ENCODE peak calls at places on chromosomes 5 and 9, in seven cellular contexts. One of them, this sample, is unnamed.
A peak's percentile ranks its signal among the peaks of the same experiment; 100 is the strongest.

GRCh38 chr5:80082731-80083114 is 47.6 kb downstream of the THBS4 start:
- DNase-seq in transverse colon: peak; percentile 45
- DNase-seq in astrocyte: peak; percentile 56
- DNase-seq in psoas muscle: peak; percentile 86
- DNase-seq in CD4-positive, alpha-beta memory T cell: peak; percentile 47
- DNase-seq in breast epithelium: peak; percentile 80
- DNase-seq in A549: peak; percentile 77
- DNase-seq in this sample: peak; percentile 3

GRCh38 chr9:119053070-119053469 is 316.2 kb downstream of the BRINP1 start:
- DNase-seq in transverse colon: no peak
- DNase-seq in astrocyte: no peak
- DNase-seq in A549: no peak
- DNase-seq in CD4-positive, alpha-beta memory T cell: no peak
- DNase-seq in breast epithelium: no peak
- DNase-seq in psoas muscle: no peak
- DNase-seq in this sample: no peak

GRCh38 chr9:83299556-83299955 is 236.6 kb upstream of the RASEF start:
- DNase-seq in A549: peak; percentile 37
- DNase-seq in psoas muscle: no peak
- DNase-seq in CD4-positive, alpha-beta memory T cell: no peak
- DNase-seq in astrocyte: peak; percentile 27
- DNase-seq in breast epithelium: no peak
- DNase-seq in transverse colon: no peak
- DNase-seq in this sample: no peak

GRCh38 chr9:76799481-76799880 is 35.2 kb downstream of the PCA3 start:
- DNase-seq in A549: no peak
- DNase-seq in astrocyte: no peak
- DNase-seq in breast epithelium: no peak
- DNase-seq in psoas muscle: no peak
- DNase-seq in transverse colon: no peak
- DNase-seq in CD4-positive, alpha-beta memory T cell: no peak
- DNase-seq in this sample: no peak

GRCh38 chr9:92739346-92740014 is 25.2 kb downstream of the BICD2 start:
- DNase-seq in psoas muscle: no peak
- DNase-seq in A549: no peak
- DNase-seq in transverse colon: no peak
- DNase-seq in astrocyte: no peak
- DNase-seq in breast epithelium: peak; percentile 47
- DNase-seq in CD4-positive, alpha-beta memory T cell: no peak
- DNase-seq in this sample: no peak

GRCh38 chr9:81557452-81557956 is 131.8 kb downstream of the TLE1 start:
- DNase-seq in A549: no peak
- DNase-seq in astrocyte: peak; percentile 26
- DNase-seq in breast epithelium: no peak
- DNase-seq in transverse colon: no peak
- DNase-seq in psoas muscle: no peak
- DNase-seq in CD4-positive, alpha-beta memory T cell: no peak
- DNase-seq in this sample: no peak

GRCh38 chr5:138011991-138012390 is 20.9 kb downstream of the FAM13B start:
- DNase-seq in transverse colon: no peak
- DNase-seq in CD4-positive, alpha-beta memory T cell: no peak
- DNase-seq in astrocyte: no peak
- DNase-seq in breast epithelium: no peak
- DNase-seq in psoas muscle: no peak
- DNase-seq in A549: no peak
- DNase-seq in this sample: no peak

GRCh38 chr5:170266570-170267379 is 30.8 kb downstream of the LCP2 start:
- DNase-seq in transverse colon: no peak
- DNase-seq in breast epithelium: no peak
- DNase-seq in A549: no peak
- DNase-seq in astrocyte: no peak
- DNase-seq in CD4-positive, alpha-beta memory T cell: no peak
- DNase-seq in psoas muscle: no peak
- DNase-seq in this sample: peak; percentile 54

GRCh38 chr5:96023518-96023917 is 61.9 kb upstream of the ELL2 start:
- DNase-seq in CD4-positive, alpha-beta memory T cell: no peak
- DNase-seq in A549: no peak
- DNase-seq in psoas muscle: no peak
- DNase-seq in breast epithelium: no peak
- DNase-seq in transverse colon: no peak
- DNase-seq in astrocyte: peak; percentile 86
- DNase-seq in this sample: no peak

GRCh38 chr5:146947181-146947941 is 68.8 kb upstream of the PPP2R2B start:
- DNase-seq in psoas muscle: no peak
- DNase-seq in breast epithelium: no peak
- DNase-seq in CD4-positive, alpha-beta memory T cell: no peak
- DNase-seq in A549: peak; percentile 1
- DNase-seq in astrocyte: no peak
- DNase-seq in transverse colon: no peak
- DNase-seq in this sample: no peak

GRCh38 chr9:6049798-6050197 is 34.4 kb upstream of the RANBP6 start:
- DNase-seq in astrocyte: no peak
- DNase-seq in A549: no peak
- DNase-seq in breast epithelium: no peak
- DNase-seq in CD4-positive, alpha-beta memory T cell: peak; percentile 12
- DNase-seq in psoas muscle: no peak
- DNase-seq in transverse colon: peak; percentile 32
- DNase-seq in this sample: no peak

GRCh38 chr9:92627651-92628050 is 42.3 kb downstream of the IPPK start:
- DNase-seq in transverse colon: no peak
- DNase-seq in astrocyte: no peak
- DNase-seq in A549: no peak
- DNase-seq in breast epithelium: no peak
- DNase-seq in CD4-positive, alpha-beta memory T cell: no peak
- DNase-seq in psoas muscle: no peak
- DNase-seq in this sample: no peak

GRCh38 chr9:22040760-22041159 is 31.7 kb upstream of the CDKN2B start:
- DNase-seq in astrocyte: peak; percentile 88
- DNase-seq in CD4-positive, alpha-beta memory T cell: no peak
- DNase-seq in psoas muscle: no peak
- DNase-seq in transverse colon: no peak
- DNase-seq in breast epithelium: no peak
- DNase-seq in A549: no peak
- DNase-seq in this sample: no peak

DNA sequence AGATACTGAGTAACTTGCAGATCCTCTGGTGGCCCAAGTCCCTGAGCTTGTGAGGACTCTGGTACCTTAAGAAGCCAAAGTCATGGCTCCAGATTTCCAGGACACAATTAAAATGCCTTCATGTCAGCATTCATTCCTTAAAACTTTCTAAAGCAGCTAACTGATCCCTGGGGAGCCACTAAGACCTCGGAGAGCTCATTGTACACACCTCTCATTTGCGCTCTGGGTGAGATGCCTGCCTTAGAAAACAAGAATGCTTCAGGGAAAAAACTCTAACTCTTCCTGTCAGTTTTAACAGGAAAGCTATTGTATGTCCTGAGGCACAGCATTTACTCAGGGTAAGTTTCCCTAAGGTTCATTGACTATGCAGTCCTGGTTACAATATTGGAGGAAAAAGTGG is 285.0 kb downstream of the EFNA5 start:
- DNase-seq in transverse colon: no peak
- DNase-seq in psoas muscle: no peak
- DNase-seq in CD4-positive, alpha-beta memory T cell: no peak
- DNase-seq in astrocyte: no peak
- DNase-seq in breast epithelium: no peak
- DNase-seq in A549: no peak
- DNase-seq in this sample: no peak
- H3K27ac ChIP-seq in transverse colon: no peak overlapping the region
- H3K27ac ChIP-seq in psoas muscle: no peak overlapping the region
- H3K27ac ChIP-seq in CD4-positive, alpha-beta memory T cell: no peak overlapping the region
- H3K27ac ChIP-seq in astrocyte: no peak overlapping the region
- H3K27ac ChIP-seq in breast epithelium: no peak overlapping the region
- H3K27ac ChIP-seq in A549: peak overlapping the region; percentile 88
- H3K27ac ChIP-seq in this sample: no peak overlapping the region

GRCh38 chr9:78453450-78453849 is 156.5 kb downstream of the PSAT1 start:
- DNase-seq in A549: no peak
- DNase-seq in transverse colon: no peak
- DNase-seq in astrocyte: no peak
- DNase-seq in psoas muscle: no peak
- DNase-seq in CD4-positive, alpha-beta memory T cell: no peak
- DNase-seq in breast epithelium: no peak
- DNase-seq in this sample: no peak
- H3K4me3 ChIP-seq in A549: no peak overlapping the region
- H3K4me3 ChIP-seq in transverse colon: no peak overlapping the region
- H3K4me3 ChIP-seq in astrocyte: no peak overlapping the region
- H3K4me3 ChIP-seq in psoas muscle: no peak overlapping the region
- H3K4me3 ChIP-seq in CD4-positive, alpha-beta memory T cell: no peak overlapping the region
- H3K4me3 ChIP-seq in breast epithelium: no peak overlapping the region
- H3K4me3 ChIP-seq in this sample: no peak overlapping the region

GRCh38 chr5:174920906-174921550 is 196.6 kb downstream of the MSX2 start:
- DNase-seq in A549: no peak
- DNase-seq in CD4-positive, alpha-beta memory T cell: no peak
- DNase-seq in psoas muscle: no peak
- DNase-seq in astrocyte: no peak
- DNase-seq in transverse colon: no peak
- DNase-seq in breast epithelium: no peak
- DNase-seq in this sample: no peak
- H3K27ac ChIP-seq in A549: no peak overlapping the region
- H3K27ac ChIP-seq in CD4-positive, alpha-beta memory T cell: no peak overlapping the region
- H3K27ac ChIP-seq in psoas muscle: no peak overlapping the region
- H3K27ac ChIP-seq in astrocyte: no peak overlapping the region
- H3K27ac ChIP-seq in transverse colon: no peak overlapping the region
- H3K27ac ChIP-seq in breast epithelium: no peak overlapping the region
- H3K27ac ChIP-seq in this sample: no peak overlapping the region

DNA sequence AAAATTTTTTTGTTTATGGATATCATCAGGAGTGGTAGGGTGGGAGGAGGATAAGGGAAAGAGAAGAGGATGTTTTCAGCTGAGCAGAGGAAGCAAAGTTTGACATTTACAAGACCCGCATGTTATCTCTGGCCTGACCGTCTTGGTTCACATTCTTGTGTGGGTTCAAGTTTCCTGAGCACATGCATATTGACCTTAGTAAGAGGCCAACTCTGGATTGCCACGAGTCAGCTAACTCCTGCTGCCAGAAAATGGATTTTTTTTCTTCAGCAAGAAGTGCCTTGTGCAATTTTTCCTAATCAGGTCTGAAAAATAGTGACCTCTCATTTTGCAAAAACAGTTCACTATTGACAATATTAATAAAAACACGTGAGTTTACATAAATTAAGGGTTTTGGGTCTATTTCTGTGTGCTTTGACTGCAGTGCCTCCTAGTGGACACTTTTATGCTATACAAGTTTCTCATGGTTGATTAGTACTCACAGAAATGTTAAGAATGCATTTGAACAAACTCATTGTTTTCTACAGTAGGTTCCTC is 27.1 kb upstream of the BASP1 start:
- DNase-seq in CD4-positive, alpha-beta memory T cell: no peak
- DNase-seq in breast epithelium: no peak
- DNase-seq in A549: peak; percentile 33
- DNase-seq in transverse colon: no peak
- DNase-seq in psoas muscle: no peak
- DNase-seq in astrocyte: peak; percentile 54
- DNase-seq in this sample: no peak
- H3K4me3 ChIP-seq in CD4-positive, alpha-beta memory T cell: no peak overlapping the region
- H3K4me3 ChIP-seq in breast epithelium: no peak overlapping the region
- H3K4me3 ChIP-seq in A549: no peak overlapping the region
- H3K4me3 ChIP-seq in transverse colon: no peak overlapping the region
- H3K4me3 ChIP-seq in psoas muscle: no peak overlapping the region
- H3K4me3 ChIP-seq in astrocyte: no peak overlapping the region
- H3K4me3 ChIP-seq in this sample: no peak overlapping the region

This sample was measured in effector memory CD4-positive, alpha-beta T cell.